ENCODE peak calls at places on chromosome 6, in ten cellular contexts. D is A549, Z is NB4, X is upper lobe of left lung, W is stomach, O is ovary, M is spleen, E is lower leg skin, H is body of pancreas, V is sigmoid colon. P is an unnamed sample.

GRCh38 chr6:116011520-116011919 is 49.2 kb downstream of the FRK start:
- DNase-seq in M (no peak), H (no peak), W (no peak), D (no peak), E (no peak), Z (no peak), X (no peak), O (no peak), V (no peak), P (no peak)

GRCh38 chr6:128364766-128365519 is 155.5 kb downstream of the PTPRK start:
- DNase-seq in E (no peak), W (no peak), X (no peak), M (no peak), V (no peak), O (no peak), D (no peak), Z (no peak), H (no peak), P (no peak)

GRCh38 chr6:112348891-112349736 is 2.0 kb downstream of the RFPL4B start:
- DNase-seq in O (no peak), E (no peak), Z (no peak), D (no peak), X (no peak), M (no peak), H (no peak), W (no peak), V (no peak), P (no peak)

GRCh38 chr6:112130878-112131277 is 43.5 kb downstream of the FAM229B start:
- DNase-seq in X (no peak), E (no peak), M (no peak), O (no peak), W (no peak), D (no peak), V (no peak), Z (no peak), H (no peak), P (no peak)

GRCh38 chr6:148179786-148180185 is 162.9 kb upstream of the SASH1 start:
- DNase-seq in H (no peak), M (no peak), O (no peak), V (no peak), Z (peak; percentile 12), D (peak; percentile 44), X (no peak), W (no peak), E (no peak), P (no peak)

GRCh38 chr6:112947507-112947906 is 600.4 kb downstream of the RFPL4B start:
- DNase-seq in M (no peak), E (no peak), H (no peak), O (no peak), W (no peak), X (no peak), D (no peak), Z (no peak), V (no peak), P (no peak)

GRCh38 chr6:145406733-145407256 is 328.5 kb downstream of the EPM2A start:
- DNase-seq in E (no peak), Z (no peak), X (no peak), V (no peak), D (no peak), H (no peak), M (no peak), O (no peak), W (no peak), P (no peak)

GRCh38 chr6:124958759-124959354 is 3.4 kb upstream of the RNF217 start:
- DNase-seq in H (no peak), D (no peak), V (no peak), O (no peak), Z (no peak), E (no peak), M (no peak), X (no peak), W (no peak), P (no peak)

GRCh38 chr6:7723041-7723447 is 2.9 kb upstream of the BMP6 start:
- DNase-seq in M (peak; percentile 86), V (peak; percentile 89), H (peak; percentile 87), Z (peak; percentile 85), W (peak; percentile 81), X (no peak), O (peak; percentile 68), D (peak; percentile 84), E (peak; percentile 85), P (peak; percentile 75)

GRCh38 chr6:13131935-13132661 is 196.2 kb downstream of the TBC1D7 start:
- DNase-seq in D (no peak), M (no peak), E (no peak), X (no peak), H (no peak), Z (no peak), W (no peak), V (no peak), O (no peak), P (no peak)

GRCh38 chr6:38279423-38279822 is 360.3 kb downstream of the BTBD9 start:
- DNase-seq in E (no peak), M (no peak), H (no peak), D (no peak), Z (peak; percentile 6), X (no peak), V (no peak), W (no peak), O (no peak), P (no peak)

GRCh38 chr6:125546827-125547226 is 202.6 kb upstream of the HEY2 start:
- DNase-seq in H (no peak), M (no peak), X (no peak), W (no peak), O (no peak), Z (peak; percentile 15), E (no peak), V (no peak), D (peak; percentile 26), P (no peak)

GRCh38 chr6:46648869-46649488 is 3.6 kb downstream of the CYP39A1 start:
- DNase-seq in E (no peak), M (no peak), W (no peak), O (no peak), X (no peak), V (no peak), Z (no peak), H (no peak), D (peak; percentile 41), P (no peak)

GRCh38 chr6:133130863-133131262 is 110.3 kb upstream of the EYA4 start:
- DNase-seq in X (no peak), V (no peak), O (no peak), H (peak; percentile 21), E (no peak), D (peak; percentile 65), Z (no peak), M (no peak), W (no peak), P (no peak)

GRCh38 chr6:158869604-158870417 is 50.6 kb upstream of the EZR start:
- DNase-seq in O (peak; percentile 87), E (peak; percentile 82), H (peak; percentile 96), V (peak; percentile 91), M (peak; percentile 96), Z (peak; percentile 99), X (peak; percentile 97), W (peak; percentile 96), D (peak; percentile 97), P (peak; percentile 78)

GRCh38 chr6:32895006-32895345 is 41.0 kb downstream of the PSMB9 start:
- DNase-seq in O (no peak), H (no peak), W (no peak), Z (no peak), M (no peak), X (no peak), E (no peak), D (no peak), V (no peak), P (no peak)
- TF ChIP-seq POLR2A in O (no peak), H (no peak), W (no peak), Z (no peak), M (no peak), X (no peak), E (no peak), D (no peak), V (no peak), P (no peak)

GRCh38 chr6:126603410-126603809 is 263.5 kb downstream of the CENPW start:
- DNase-seq in M (no peak), H (no peak), D (no peak), W (no peak), X (no peak), V (no peak), E (no peak), Z (no peak), O (no peak), P (no peak)
- TF ChIP-seq POLR2A in M (no peak), H (no peak), D (no peak), W (no peak), X (no peak), V (no peak), E (no peak), Z (no peak), O (no peak), P (no peak)

GRCh38 chr6:10610289-10610688 is 84.1 kb downstream of the C6orf52 start:
- DNase-seq in O (no peak), H (no peak), E (no peak), M (no peak), D (no peak), X (no peak), W (no peak), Z (no peak), V (peak; percentile 89), P (no peak)

GRCh38 chr6:10609038-10609437 is 85.4 kb downstream of the C6orf52 start:
- DNase-seq in X (no peak), O (no peak), V (no peak), Z (no peak), E (no peak), H (no peak), M (no peak), W (no peak), D (no peak), P (no peak)

GRCh38 chr6:10613693-10614092 is 80.7 kb downstream of the C6orf52 start:
- DNase-seq in V (no peak), E (no peak), Z (no peak), M (no peak), D (no peak), O (no peak), X (no peak), W (no peak), H (no peak), P (no peak)

GRCh38 chr6:10613077-10613476 is 81.3 kb downstream of the C6orf52 start:
- DNase-seq in O (no peak), Z (no peak), M (no peak), H (no peak), V (no peak), X (no peak), D (peak; percentile 9), E (no peak), W (no peak), P (no peak)

DNA sequence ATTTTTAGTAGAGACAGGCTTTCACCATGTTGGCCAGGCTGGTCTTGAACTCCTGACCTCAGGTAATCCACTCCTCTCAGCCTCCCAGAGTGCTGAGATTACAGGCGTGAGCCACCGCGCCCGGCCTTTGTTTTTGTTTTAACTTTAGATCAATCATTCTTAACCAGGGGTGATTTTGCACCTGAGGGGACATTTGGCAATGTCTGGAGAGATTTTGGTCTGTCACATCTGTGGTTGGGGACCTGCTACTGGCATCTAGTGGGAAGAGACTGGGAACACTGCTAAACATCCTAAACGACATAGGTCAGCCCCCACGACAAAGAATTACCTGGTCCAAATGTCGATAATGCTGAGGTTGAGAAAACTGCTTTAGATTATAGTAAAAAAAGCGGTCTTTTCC is 82.3 kb downstream of the C6orf52 start:
- DNase-seq in X (no peak), Z (no peak), H (no peak), O (no peak), E (no peak), M (no peak), D (no peak), V (no peak), W (no peak), P (no peak)
- TF ChIP-seq POLR2A in X (no peak), Z (no peak), H (no peak), O (no peak), E (no peak), M (no peak), D (no peak), V (no peak), W (no peak), P (no peak)

GRCh38 chr6:21595951-21596378 is 2.4 kb downstream of the SOX4 start:
- DNase-seq in Z (no peak), H (no peak), M (no peak), V (no peak), D (no peak), E (no peak), X (peak; percentile 78), W (no peak), O (peak; percentile 29), P (no peak)
- TF ChIP-seq POLR2A in Z (no peak), H (no peak), M (no peak), V (no peak), D (no peak), E (no peak), X (no peak), W (no peak), O (no peak), P (no peak)

P was measured in H54.